ENCODE peak calls at places on chromosomes 16 and 17, in seven cellular contexts. One of them, this sample, is unnamed.
A peak's percentile ranks its signal among the peaks of the same experiment; 100 is the strongest.

GRCh38 chr17:82009413-82009812 is 13.3 kb downstream of the CENPX start:
- DNase-seq in SK-N-SH: no peak
- DNase-seq in endothelial cell of umbilical vein: no peak
- DNase-seq in GM12892: no peak
- DNase-seq in stomach: no peak
- DNase-seq in esophagus muscularis mucosa: no peak
- DNase-seq in GM12891: no peak
- DNase-seq in this sample: no peak

GRCh38 chr16:60127196-60127595 is 1393.1 kb upstream of the GOT2 start:
- DNase-seq in SK-N-SH: no peak
- DNase-seq in endothelial cell of umbilical vein: no peak
- DNase-seq in GM12892: no peak
- DNase-seq in stomach: no peak
- DNase-seq in esophagus muscularis mucosa: no peak
- DNase-seq in GM12891: no peak
- DNase-seq in this sample: no peak

GRCh38 chr16:26961459-26961858 is 105.3 kb upstream of the C16orf82 start:
- DNase-seq in SK-N-SH: no peak
- DNase-seq in endothelial cell of umbilical vein: no peak
- DNase-seq in GM12892: no peak
- DNase-seq in stomach: no peak
- DNase-seq in esophagus muscularis mucosa: no peak
- DNase-seq in GM12891: no peak
- DNase-seq in this sample: no peak

GRCh38 chr17:41967141-41967920 is 736 bp downstream of the CNP start:
- DNase-seq in SK-N-SH: peak; percentile 48
- DNase-seq in endothelial cell of umbilical vein: no peak
- DNase-seq in GM12892: peak; percentile 50
- DNase-seq in stomach: no peak
- DNase-seq in esophagus muscularis mucosa: no peak
- DNase-seq in GM12891: no peak
- DNase-seq in this sample: peak; percentile 58

GRCh38 chr16:72256398-72257048 is 84.6 kb upstream of the PMFBP1 start:
- DNase-seq in SK-N-SH: no peak
- DNase-seq in endothelial cell of umbilical vein: no peak
- DNase-seq in GM12892: no peak
- DNase-seq in stomach: no peak
- DNase-seq in esophagus muscularis mucosa: no peak
- DNase-seq in GM12891: no peak
- DNase-seq in this sample: no peak

GRCh38 chr16:59210955-59211541 is 476.9 kb upstream of the GOT2 start:
- DNase-seq in SK-N-SH: no peak
- DNase-seq in endothelial cell of umbilical vein: peak; percentile 97
- DNase-seq in GM12892: no peak
- DNase-seq in stomach: no peak
- DNase-seq in esophagus muscularis mucosa: no peak
- DNase-seq in GM12891: no peak
- DNase-seq in this sample: peak; percentile 83

GRCh38 chr17:48729335-48730239 is 1.0 kb upstream of the HOXB13 start:
- DNase-seq in SK-N-SH: no peak
- DNase-seq in endothelial cell of umbilical vein: no peak
- DNase-seq in GM12892: no peak
- DNase-seq in stomach: no peak
- DNase-seq in esophagus muscularis mucosa: no peak
- DNase-seq in GM12891: no peak
- DNase-seq in this sample: no peak

GRCh38 chr16:29714972-29715371 is 30.8 kb downstream of the C16orf54 start:
- DNase-seq in SK-N-SH: no peak
- DNase-seq in endothelial cell of umbilical vein: no peak
- DNase-seq in GM12892: no peak
- DNase-seq in stomach: no peak
- DNase-seq in esophagus muscularis mucosa: no peak
- DNase-seq in GM12891: no peak
- DNase-seq in this sample: no peak

GRCh38 chr17:22202702-22203101 is 510.4 kb downstream of the KCNJ18 start:
- DNase-seq in SK-N-SH: no peak
- DNase-seq in endothelial cell of umbilical vein: no peak
- DNase-seq in GM12892: no peak
- DNase-seq in stomach: no peak
- DNase-seq in esophagus muscularis mucosa: peak; percentile 62
- DNase-seq in GM12891: no peak
- DNase-seq in this sample: no peak

GRCh38 chr17:42484304-42484703 is 25.6 kb downstream of the ATP6V0A1 start:
- DNase-seq in SK-N-SH: no peak
- DNase-seq in endothelial cell of umbilical vein: peak; percentile 41
- DNase-seq in GM12892: no peak
- DNase-seq in stomach: no peak
- DNase-seq in esophagus muscularis mucosa: no peak
- DNase-seq in GM12891: peak; percentile 32
- DNase-seq in this sample: no peak

GRCh38 chr17:16439867-16440351 is 24.5 kb downstream of the TRPV2 start:
- DNase-seq in SK-N-SH: no peak
- DNase-seq in endothelial cell of umbilical vein: peak; percentile 29
- DNase-seq in GM12892: no peak
- DNase-seq in stomach: no peak
- DNase-seq in esophagus muscularis mucosa: no peak
- DNase-seq in GM12891: no peak
- DNase-seq in this sample: no peak

GRCh38 chr17:56540791-56541190 is 52.7 kb upstream of the NOG start:
- DNase-seq in SK-N-SH: no peak
- DNase-seq in endothelial cell of umbilical vein: no peak
- DNase-seq in GM12892: no peak
- DNase-seq in stomach: no peak
- DNase-seq in esophagus muscularis mucosa: no peak
- DNase-seq in GM12891: no peak
- DNase-seq in this sample: peak; percentile 68
- TF ChIP-seq POLR2AphosphoS5 in SK-N-SH: no peak
- TF ChIP-seq POLR2AphosphoS5 in endothelial cell of umbilical vein: no peak
- TF ChIP-seq POLR2AphosphoS5 in GM12892: no peak
- TF ChIP-seq POLR2AphosphoS5 in stomach: no peak
- TF ChIP-seq POLR2AphosphoS5 in esophagus muscularis mucosa: no peak
- TF ChIP-seq POLR2AphosphoS5 in GM12891: no peak
- TF ChIP-seq POLR2AphosphoS5 in this sample: no peak

DNA sequence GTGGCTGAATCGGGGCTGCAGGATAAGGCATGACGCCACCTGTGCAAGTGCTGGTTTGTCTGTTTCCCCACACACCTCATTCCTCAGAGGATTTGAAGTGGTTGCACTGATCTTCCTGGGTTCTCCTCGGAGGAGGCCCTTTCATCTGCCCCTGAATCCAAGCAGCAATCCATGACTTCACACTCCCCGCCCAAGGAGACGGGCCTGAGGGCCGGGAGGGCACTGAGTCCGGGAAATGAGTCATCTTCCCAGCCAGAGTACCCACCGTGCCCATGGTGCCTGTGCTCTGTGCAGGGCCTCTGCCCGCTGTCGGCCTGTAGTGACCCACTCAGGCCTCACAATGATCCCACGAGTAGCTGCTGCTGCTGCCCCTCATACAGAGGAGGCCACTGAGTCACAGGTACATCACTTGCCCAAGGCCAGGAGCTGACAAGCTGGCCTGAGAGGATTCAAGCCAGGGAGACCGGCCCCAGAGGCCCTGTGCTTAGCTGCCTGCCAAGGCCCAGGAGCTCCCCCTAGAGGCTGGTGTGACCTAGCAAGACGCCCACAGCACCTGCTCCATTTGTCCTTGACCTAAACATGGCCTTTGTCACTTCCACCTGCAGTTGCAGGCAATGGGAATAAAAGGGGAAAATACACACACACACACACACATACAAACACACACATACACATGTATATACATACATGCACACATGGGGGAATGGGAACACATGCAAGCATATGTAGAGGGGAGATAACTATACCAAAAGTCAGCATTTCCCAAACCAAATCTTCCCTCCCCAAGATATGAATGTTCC is 240.0 kb downstream of the C16orf95 start:
- DNase-seq in SK-N-SH: peak; percentile 38
- DNase-seq in endothelial cell of umbilical vein: peak; percentile 87
- DNase-seq in GM12892: no peak
- DNase-seq in stomach: peak; percentile 69
- DNase-seq in esophagus muscularis mucosa: no peak
- DNase-seq in GM12891: no peak
- DNase-seq in this sample: peak; percentile 90
- TF ChIP-seq POLR2AphosphoS5 in SK-N-SH: no peak
- TF ChIP-seq POLR2AphosphoS5 in endothelial cell of umbilical vein: no peak
- TF ChIP-seq POLR2AphosphoS5 in GM12892: no peak
- TF ChIP-seq POLR2AphosphoS5 in stomach: no peak
- TF ChIP-seq POLR2AphosphoS5 in esophagus muscularis mucosa: no peak
- TF ChIP-seq POLR2AphosphoS5 in GM12891: no peak
- TF ChIP-seq POLR2AphosphoS5 in this sample: no peak

DNA sequence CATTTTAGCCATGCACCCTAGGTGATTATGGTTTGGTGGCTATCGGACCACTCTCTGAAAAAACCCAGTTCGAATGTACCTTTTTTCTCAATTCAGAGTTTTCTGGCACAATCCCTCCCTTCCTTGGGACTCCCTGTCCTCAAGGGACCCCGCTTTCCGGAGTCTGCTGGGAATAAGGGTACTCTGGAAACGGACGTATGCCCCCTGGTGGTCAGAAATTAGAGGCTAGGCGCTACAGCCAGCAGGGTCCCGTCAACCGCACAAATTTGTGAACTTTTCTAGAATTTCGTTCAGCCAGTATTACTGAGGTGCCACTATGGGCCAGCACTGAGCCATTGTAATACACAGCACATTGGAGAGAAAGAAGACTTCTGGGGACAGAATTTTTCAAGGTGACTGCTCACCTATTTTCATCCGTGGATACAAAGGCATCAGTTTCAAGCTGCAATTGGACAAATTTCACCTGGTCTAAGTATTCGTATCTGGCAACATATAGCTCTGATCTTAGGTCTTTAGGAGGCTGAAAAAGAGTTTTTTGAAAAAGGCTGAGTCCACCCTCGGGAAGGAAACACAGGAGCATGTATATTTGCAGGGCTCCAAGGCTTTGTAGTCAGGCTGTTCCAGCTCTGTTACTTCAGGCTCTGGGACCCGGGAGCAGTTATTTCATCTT is 27.1 kb upstream of the CRYBA1 start:
- DNase-seq in SK-N-SH: peak; percentile 86
- DNase-seq in endothelial cell of umbilical vein: peak; percentile 86
- DNase-seq in GM12892: peak; percentile 52
- DNase-seq in stomach: peak; percentile 76
- DNase-seq in esophagus muscularis mucosa: no peak
- DNase-seq in GM12891: peak; percentile 60
- DNase-seq in this sample: peak; percentile 98
- TF ChIP-seq POLR2AphosphoS5 in SK-N-SH: no peak
- TF ChIP-seq POLR2AphosphoS5 in endothelial cell of umbilical vein: no peak
- TF ChIP-seq POLR2AphosphoS5 in GM12892: no peak
- TF ChIP-seq POLR2AphosphoS5 in stomach: no peak
- TF ChIP-seq POLR2AphosphoS5 in esophagus muscularis mucosa: peak; percentile 43
- TF ChIP-seq POLR2AphosphoS5 in GM12891: no peak
- TF ChIP-seq POLR2AphosphoS5 in this sample: no peak

GRCh38 chr16:14475370-14476139 is 154.5 kb downstream of the PARN start:
- DNase-seq in SK-N-SH: no peak
- DNase-seq in endothelial cell of umbilical vein: no peak
- DNase-seq in GM12892: no peak
- DNase-seq in stomach: peak; percentile 37
- DNase-seq in esophagus muscularis mucosa: no peak
- DNase-seq in GM12891: no peak
- DNase-seq in this sample: no peak
- TF ChIP-seq POLR2AphosphoS5 in SK-N-SH: no peak
- TF ChIP-seq POLR2AphosphoS5 in endothelial cell of umbilical vein: no peak
- TF ChIP-seq POLR2AphosphoS5 in GM12892: no peak
- TF ChIP-seq POLR2AphosphoS5 in stomach: no peak
- TF ChIP-seq POLR2AphosphoS5 in esophagus muscularis mucosa: no peak
- TF ChIP-seq POLR2AphosphoS5 in GM12891: no peak
- TF ChIP-seq POLR2AphosphoS5 in this sample: no peak

GRCh38 chr16:82011199-82011641 is at the start of gene SDR42E1:
- DNase-seq in SK-N-SH: no peak
- DNase-seq in endothelial cell of umbilical vein: no peak
- DNase-seq in GM12892: peak; percentile 70
- DNase-seq in stomach: peak; percentile 80
- DNase-seq in esophagus muscularis mucosa: no peak
- DNase-seq in GM12891: peak; percentile 74
- DNase-seq in this sample: peak; percentile 13
- TF ChIP-seq POLR2AphosphoS5 in SK-N-SH: no peak
- TF ChIP-seq POLR2AphosphoS5 in endothelial cell of umbilical vein: no peak
- TF ChIP-seq POLR2AphosphoS5 in GM12892: no peak
- TF ChIP-seq POLR2AphosphoS5 in stomach: peak; percentile 25
- TF ChIP-seq POLR2AphosphoS5 in esophagus muscularis mucosa: no peak
- TF ChIP-seq POLR2AphosphoS5 in GM12891: no peak
- TF ChIP-seq POLR2AphosphoS5 in this sample: no peak

GRCh38 chr16:74998481-74999207 is at the start of gene ZNRF1:
- DNase-seq in SK-N-SH: peak; percentile 98
- DNase-seq in endothelial cell of umbilical vein: peak; percentile 83
- DNase-seq in GM12892: peak; percentile 84
- DNase-seq in stomach: peak; percentile 86
- DNase-seq in esophagus muscularis mucosa: peak; percentile 92
- DNase-seq in GM12891: peak; percentile 86
- DNase-seq in this sample: peak; percentile 92
- TF ChIP-seq POLR2AphosphoS5 in SK-N-SH: peak; percentile 23
- TF ChIP-seq POLR2AphosphoS5 in endothelial cell of umbilical vein: peak; percentile 69
- TF ChIP-seq POLR2AphosphoS5 in GM12892: no peak
- TF ChIP-seq POLR2AphosphoS5 in stomach: peak; percentile 28
- TF ChIP-seq POLR2AphosphoS5 in esophagus muscularis mucosa: no peak
- TF ChIP-seq POLR2AphosphoS5 in GM12891: no peak
- TF ChIP-seq POLR2AphosphoS5 in this sample: peak; percentile 42

GRCh38 chr16:81601008-81601428 is 156.4 kb downstream of the CMIP start:
- DNase-seq in SK-N-SH: peak; percentile 49
- DNase-seq in endothelial cell of umbilical vein: no peak
- DNase-seq in GM12892: no peak
- DNase-seq in stomach: no peak
- DNase-seq in esophagus muscularis mucosa: no peak
- DNase-seq in GM12891: no peak
- DNase-seq in this sample: no peak
- TF ChIP-seq POLR2AphosphoS5 in SK-N-SH: no peak
- TF ChIP-seq POLR2AphosphoS5 in endothelial cell of umbilical vein: no peak
- TF ChIP-seq POLR2AphosphoS5 in GM12892: no peak
- TF ChIP-seq POLR2AphosphoS5 in stomach: no peak
- TF ChIP-seq POLR2AphosphoS5 in esophagus muscularis mucosa: no peak
- TF ChIP-seq POLR2AphosphoS5 in GM12891: no peak
- TF ChIP-seq POLR2AphosphoS5 in this sample: no peak

GRCh38 chr16:57039148-57039812 is 49.9 kb downstream of the NLRC5 start:
- DNase-seq in SK-N-SH: no peak
- DNase-seq in endothelial cell of umbilical vein: peak; percentile 23
- DNase-seq in GM12892: peak; percentile 46
- DNase-seq in stomach: no peak
- DNase-seq in esophagus muscularis mucosa: no peak
- DNase-seq in GM12891: no peak
- DNase-seq in this sample: no peak
- TF ChIP-seq POLR2AphosphoS5 in SK-N-SH: no peak
- TF ChIP-seq POLR2AphosphoS5 in endothelial cell of umbilical vein: no peak
- TF ChIP-seq POLR2AphosphoS5 in GM12892: no peak
- TF ChIP-seq POLR2AphosphoS5 in stomach: no peak
- TF ChIP-seq POLR2AphosphoS5 in esophagus muscularis mucosa: no peak
- TF ChIP-seq POLR2AphosphoS5 in GM12891: no peak
- TF ChIP-seq POLR2AphosphoS5 in this sample: no peak

DNA sequence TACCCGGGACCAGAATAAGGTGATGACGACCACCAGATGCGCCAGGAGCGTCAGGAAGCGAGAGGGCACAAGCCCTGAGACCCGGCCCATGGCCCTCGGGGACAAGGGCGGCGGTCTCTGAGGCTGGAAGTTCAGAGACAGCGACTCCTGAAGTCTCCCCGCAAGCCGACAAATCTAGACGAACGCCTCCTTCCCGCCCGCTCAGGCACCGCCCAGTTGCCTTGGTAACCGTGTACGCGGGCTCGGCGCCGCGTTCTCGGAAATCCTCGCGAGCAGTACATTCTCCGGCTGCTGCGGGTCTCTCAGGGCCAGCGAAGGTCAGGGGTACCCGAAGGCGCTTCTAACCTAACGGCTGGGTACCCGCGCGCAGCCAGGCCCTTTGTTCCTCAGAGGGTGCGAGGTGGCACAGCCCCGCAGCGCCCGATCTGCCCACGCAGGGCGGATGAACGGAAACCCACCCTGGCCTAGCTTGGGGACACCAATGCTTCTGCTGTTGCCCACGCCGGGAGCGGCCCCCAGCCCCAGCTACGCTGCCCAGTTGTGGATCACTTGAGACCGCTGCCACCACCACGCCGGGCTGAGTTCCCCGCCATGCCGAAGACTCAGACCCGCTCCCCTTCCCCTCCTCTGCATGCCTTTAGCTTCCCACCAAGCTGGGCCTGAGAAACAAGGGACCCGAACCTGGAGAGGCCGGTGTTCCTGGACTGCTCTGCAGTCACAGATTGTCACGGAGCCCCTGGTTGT is at the start of gene TMEM107:
- DNase-seq in SK-N-SH: peak; percentile 87
- DNase-seq in endothelial cell of umbilical vein: peak; percentile 85
- DNase-seq in GM12892: peak; percentile 89
- DNase-seq in stomach: peak; percentile 90
- DNase-seq in esophagus muscularis mucosa: peak; percentile 96
- DNase-seq in GM12891: peak; percentile 86
- DNase-seq in this sample: peak; percentile 98
- TF ChIP-seq POLR2AphosphoS5 in SK-N-SH: peak; percentile 82
- TF ChIP-seq POLR2AphosphoS5 in endothelial cell of umbilical vein: peak; percentile 58
- TF ChIP-seq POLR2AphosphoS5 in GM12892: peak; percentile 41
- TF ChIP-seq POLR2AphosphoS5 in stomach: peak; percentile 69
- TF ChIP-seq POLR2AphosphoS5 in esophagus muscularis mucosa: peak; percentile 76
- TF ChIP-seq POLR2AphosphoS5 in GM12891: no peak
- TF ChIP-seq POLR2AphosphoS5 in this sample: peak; percentile 70

This sample was measured in GM23338.